ENCODE peak calls at places on chromosomes 1 and 21, in five cellular contexts. D is CD4-positive, alpha-beta T cell; K is uterus; Q is tibial artery; H is transverse colon. F is an unnamed sample.

GRCh38 chr1:12505639-12506311 is 112.2 kb downstream of the DHRS3 start:
- DNase-seq in D (no peak), K (no peak), Q (no peak), H (no peak), F (no peak)

GRCh38 chr1:208431721-208432120 is 187.5 kb upstream of the PLXNA2 start:
- DNase-seq in D (no peak), K (no peak), Q (no peak), H (no peak), F (no peak)

GRCh38 chr1:245298781-245299180 is 144.0 kb downstream of the KIF26B start:
- DNase-seq in D (no peak), K (no peak), Q (no peak), H (no peak), F (no peak)

GRCh38 chr1:5620997-5621396 is 371.2 kb downstream of the NPHP4 start:
- DNase-seq in D (no peak), K (no peak), Q (no peak), H (no peak), F (no peak)

GRCh38 chr1:151418048-151418447 is 18.7 kb downstream of the PSMB4 start:
- DNase-seq in D (no peak), K (no peak), Q (no peak), H (no peak), F (no peak)

GRCh38 chr1:240134596-240134995 is 42.9 kb downstream of the FMN2 start:
- DNase-seq in D (no peak), K (no peak), Q (no peak), H (no peak), F (no peak)

GRCh38 chr1:6148497-6149241 is 31.5 kb downstream of the CHD5 start:
- DNase-seq in D (peak), K (no peak), Q (no peak), H (peak), F (peak)

GRCh38 chr1:173038875-173039554 is 11.7 kb downstream of the TNFSF18 start:
- DNase-seq in D (no peak), K (no peak), Q (no peak), H (no peak), F (no peak)

GRCh38 chr1:161736332-161736969 is 13.1 kb upstream of the DUSP12 start:
- DNase-seq in D (no peak), K (no peak), Q (no peak), H (no peak), F (no peak)

DNA sequence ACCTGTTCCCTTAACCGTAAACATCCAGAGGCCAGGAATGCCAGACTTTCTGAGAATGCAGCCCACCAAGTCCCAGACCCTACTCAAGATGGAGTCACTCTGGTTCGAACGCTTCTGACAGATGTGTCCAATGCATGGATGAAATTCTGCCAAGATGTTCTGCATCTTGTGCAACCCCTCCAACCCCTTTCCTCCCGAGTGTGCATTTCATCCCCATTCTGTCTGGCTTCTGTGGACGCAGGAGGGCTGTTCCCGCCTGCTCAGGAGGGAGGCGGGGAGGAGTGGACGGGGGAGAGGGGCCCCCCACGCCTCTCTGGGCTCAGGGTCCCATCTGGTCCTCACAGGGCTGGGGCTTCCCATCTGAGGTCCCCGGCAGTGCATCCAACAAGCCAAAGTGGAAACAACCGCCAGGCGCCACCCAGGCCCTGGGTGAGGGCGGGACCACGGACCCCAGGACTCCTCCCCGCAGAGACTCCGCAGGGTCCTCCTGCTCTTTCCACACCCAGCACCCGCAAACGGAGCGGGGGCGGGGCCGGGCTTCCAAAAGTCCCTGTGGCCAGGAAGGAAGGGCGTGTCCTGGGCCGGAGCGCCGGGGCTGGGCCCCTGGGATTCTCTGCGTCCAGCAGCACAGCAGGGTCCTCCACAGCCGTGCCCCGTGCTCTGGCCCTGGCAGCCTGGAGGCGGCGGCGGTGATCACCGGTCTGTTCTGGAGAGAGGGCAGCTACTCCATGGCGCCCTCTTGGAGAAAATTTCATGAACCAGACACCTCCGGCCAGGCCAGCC is 27.7 kb upstream of the SUMO3 start:
- DNase-seq in D (peak), K (peak), Q (peak), H (peak), F (peak)
- TF ChIP-seq CTCF in D (peak), K (peak), Q (no peak), H (no peak), F (peak)

GRCh38 chr1:211632117-211632807 is 43.2 kb downstream of the NEK2 start:
- DNase-seq in D (no peak), K (no peak), Q (no peak), H (no peak), F (no peak)

GRCh38 chr1:211632808-211633522 is 42.5 kb downstream of the NEK2 start:
- DNase-seq in D (no peak), K (no peak), Q (no peak), H (no peak), F (no peak)

GRCh38 chr1:211631168-211631567 is 44.3 kb downstream of the NEK2 start:
- DNase-seq in D (no peak), K (no peak), Q (no peak), H (no peak), F (no peak)

GRCh38 chr1:211628446-211628845 is 47.0 kb downstream of the NEK2 start:
- DNase-seq in D (no peak), K (no peak), Q (no peak), H (no peak), F (no peak)

GRCh38 chr1:211630236-211631081 is 45.0 kb downstream of the NEK2 start:
- DNase-seq in D (no peak), K (no peak), Q (no peak), H (no peak), F (no peak)
- TF ChIP-seq CTCF in D (no peak), K (no peak), Q (no peak), H (no peak), F (no peak)

GRCh38 chr21:44297525-44298290 is 2.1 kb upstream of the PFKL start:
- DNase-seq in D (peak), K (peak), Q (peak), H (peak), F (peak)
- TF ChIP-seq CTCF in D (peak), K (peak), Q (peak), H (peak), F (peak)

DNA sequence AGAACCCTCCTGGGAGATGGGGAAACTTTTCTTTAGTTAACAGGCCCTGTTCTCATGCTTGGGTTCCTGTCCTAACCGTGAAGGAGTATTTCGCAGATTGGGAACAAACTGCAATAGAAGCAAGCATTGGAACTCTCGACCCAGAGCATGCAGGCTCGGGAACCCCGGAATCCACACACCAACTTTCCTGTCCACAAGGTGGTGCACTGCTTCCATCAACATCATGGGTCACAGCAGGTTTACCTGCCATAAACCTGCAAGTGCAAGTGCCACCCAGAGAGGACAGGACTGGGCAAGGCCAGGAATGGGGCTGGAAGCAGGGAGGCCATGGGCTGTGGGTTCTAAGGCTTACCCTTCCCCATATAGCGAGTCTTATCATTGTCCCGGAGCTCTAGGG is 6.9 kb downstream of the ENO1 start:
- DNase-seq in D (no peak), K (no peak), Q (no peak), H (peak), F (no peak)
- TF ChIP-seq CTCF in D (peak), K (no peak), Q (no peak), H (peak), F (peak)

GRCh38 chr1:26537951-26538352 is 8.4 kb downstream of the RPS6KA1 start:
- DNase-seq in D (no peak), K (no peak), Q (no peak), H (peak), F (peak)
- TF ChIP-seq CTCF in D (no peak), K (no peak), Q (no peak), H (no peak), F (peak)

DNA sequence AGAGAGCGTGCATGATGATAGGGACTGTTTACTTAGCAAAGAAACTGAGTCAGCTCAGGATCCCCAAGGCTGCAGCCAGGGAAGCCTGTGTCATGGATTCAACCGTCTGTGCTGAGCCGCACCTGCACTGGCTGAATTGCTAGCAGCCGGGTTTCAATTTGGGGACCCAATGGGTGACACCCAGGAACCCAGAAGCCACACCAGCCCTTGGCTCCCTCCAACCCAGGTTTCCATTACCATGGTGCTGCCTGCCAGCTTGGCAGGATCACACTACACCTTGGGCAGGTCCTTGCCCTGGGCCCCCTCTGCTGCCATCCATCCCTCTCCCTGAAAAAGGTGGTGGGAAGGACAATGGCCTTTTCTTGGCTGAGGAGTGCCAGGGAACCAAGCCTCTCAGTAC is 64.0 kb upstream of the CLDN14 start:
- DNase-seq in D (no peak), K (no peak), Q (no peak), H (no peak), F (no peak)
- TF ChIP-seq CTCF in D (no peak), K (no peak), Q (no peak), H (no peak), F (no peak)

GRCh38 chr1:55425310-55425930 is 210.3 kb upstream of the USP24 start:
- DNase-seq in D (no peak), K (no peak), Q (no peak), H (no peak), F (no peak)
- TF ChIP-seq CTCF in D (no peak), K (no peak), Q (no peak), H (no peak), F (no peak)

F was measured in CD14-positive monocyte.